ENCODE peak calls at places on chromosomes 2 and 18, in four cellular contexts. O is naive thymus-derived CD4-positive, alpha-beta T cell; W is IMR-90; A is iPS DF 6.9. S is an unnamed sample. For H3K27me3, H3K36me3 and H3K4me1, the result is how much of the 10 kb centered on the place peaks cover.

GRCh38 chr2:11746376-11746806 is at the start of gene LPIN1:
- DNase-seq in O (peak), W (peak), A (no peak), S (no peak)

GRCh38 chr2:20288941-20289340 is 61.7 kb downstream of the PUM2 start:
- DNase-seq in O (no peak), W (no peak), A (no peak), S (no peak)

GRCh38 chr2:97720746-97721145 is 7.4 kb downstream of the ZAP70 start:
- DNase-seq in O (no peak), W (no peak), A (no peak), S (no peak)

GRCh38 chr18:10497350-10497749 is 28.5 kb upstream of the NAPG start:
- DNase-seq in O (no peak), W (no peak), A (no peak), S (no peak)

GRCh38 chr2:106085441-106085911 is 108.6 kb downstream of the UXS1 start:
- DNase-seq in O (no peak), W (peak), A (no peak), S (no peak)

GRCh38 chr2:72961853-72962468 is 44.6 kb downstream of the EMX1 start:
- DNase-seq in O (no peak), W (no peak), A (no peak), S (no peak)

GRCh38 chr2:120983344-120983743 is 247.7 kb downstream of the GLI2 start:
- DNase-seq in O (no peak), W (peak), A (no peak), S (no peak)

GRCh38 chr2:24026233-24026632 is 16.3 kb downstream of the MFSD2B start:
- DNase-seq in O (no peak), W (no peak), A (no peak), S (no peak)

GRCh38 chr2:2547451-2547850 is 216.4 kb upstream of the MYT1L start:
- DNase-seq in O (no peak), W (no peak), A (no peak), S (no peak)

GRCh38 chr18:3093624-3094354 is 80.8 kb upstream of the LPIN2 start:
- DNase-seq in O (no peak), W (no peak), A (no peak), S (no peak)

GRCh38 chr2:205366336-205367060 is 315.8 kb upstream of the NRP2 start:
- DNase-seq in O (no peak), W (peak), A (no peak), S (no peak)

GRCh38 chr2:176638167-176639015 is 369.1 kb downstream of the MTX2 start:
- DNase-seq in O (peak), W (peak), A (no peak), S (no peak)
- H3K27me3 ChIP-seq in O (under half), W (under half), A (under half), S (under half)

GRCh38 chr2:216436369-216436768 is 24.1 kb downstream of the SMARCAL1 start:
- DNase-seq in O (no peak), W (peak), A (no peak), S (no peak)
- H3K36me3 ChIP-seq in O (under half), W (under half), A (under half), S (under half)

DNA sequence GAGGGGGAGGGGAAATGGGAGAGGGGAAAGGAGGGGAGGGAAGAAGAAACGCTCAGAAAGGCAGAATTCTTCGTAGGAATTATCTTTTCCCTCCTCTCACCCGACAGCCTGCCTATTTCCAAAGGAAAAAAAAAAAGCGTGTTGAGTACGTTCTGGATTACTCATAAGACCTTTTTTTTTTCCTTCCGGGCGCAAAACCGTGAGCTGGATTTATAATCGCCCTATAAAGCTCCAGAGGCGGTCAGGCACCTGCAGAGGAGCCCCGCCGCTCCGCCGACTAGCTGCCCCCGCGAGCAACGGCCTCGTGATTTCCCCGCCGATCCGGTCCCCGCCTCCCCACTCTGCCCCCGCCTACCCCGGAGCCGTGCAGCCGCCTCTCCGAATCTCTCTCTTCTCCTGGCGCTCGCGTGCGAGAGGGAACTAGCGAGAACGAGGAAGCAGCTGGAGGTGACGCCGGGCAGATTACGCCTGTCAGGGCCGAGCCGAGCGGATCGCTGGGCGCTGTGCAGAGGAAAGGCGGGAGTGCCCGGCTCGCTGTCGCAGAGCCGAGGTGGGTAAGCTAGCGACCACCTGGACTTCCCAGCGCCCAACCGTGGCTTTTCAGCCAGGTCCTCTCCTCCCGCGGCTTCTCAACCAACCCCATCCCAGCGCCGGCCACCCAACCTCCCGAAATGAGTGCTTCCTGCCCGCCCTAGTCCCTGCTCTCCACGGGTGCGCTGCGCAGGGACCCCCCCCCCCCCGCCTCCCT is at the start of gene GAD1:
- DNase-seq in O (peak), W (peak), A (no peak), S (no peak)
- H3K4me1 ChIP-seq in O (half or more), W (under half), A (under half), S (under half)

GRCh38 chr2:144323946-144324345 is 196.0 kb downstream of the ZEB2 start:
- DNase-seq in O (no peak), W (no peak), A (no peak), S (no peak)
- H3K27me3 ChIP-seq in O (under half), W (under half), A (under half), S (under half)

S was measured in Panc1.